ENCODE peak calls at places on chromosomes 5 and 9, in nine cellular contexts. H is iris pigment epithelial cell; F is SJSA1; A is colonic mucosa; Z is occipital lobe; G is CD4-positive, CD25-positive, alpha-beta regulatory T cell; R is mucosa of gallbladder; V is AG04450; K is tibial artery. Y is an unnamed sample.

GRCh38 chr5:80761966-80762365 is 107.2 kb upstream of the DHFR start:
- DNase-seq in H (peak; percentile 32), F (no peak), A (no peak), Z (no peak), G (no peak), R (no peak), V (no peak), K (no peak), Y (no peak)

GRCh38 chr5:172559004-172559932 is 81.8 kb upstream of the NEURL1B start:
- DNase-seq in H (peak; percentile 96), F (peak; percentile 78), A (peak; percentile 42), Z (peak; percentile 62), G (no peak), R (peak; percentile 72), V (peak; percentile 49), K (peak; percentile 38), Y (peak; percentile 97)

GRCh38 chr5:33631786-33632185 is 191.0 kb downstream of the TARS1 start:
- DNase-seq in H (peak; percentile 53), F (no peak), A (no peak), Z (no peak), G (no peak), R (no peak), V (no peak), K (no peak), Y (peak; percentile 43)

GRCh38 chr9:6441269-6441668 is 28.3 kb downstream of the UHRF2 start:
- DNase-seq in H (peak; percentile 37), F (no peak), A (no peak), Z (no peak), G (no peak), R (no peak), V (no peak), K (no peak), Y (no peak)

GRCh38 chr9:85716031-85716877 is 25.5 kb downstream of the AGTPBP1 start:
- DNase-seq in H (no peak), F (no peak), A (no peak), Z (no peak), G (no peak), R (no peak), V (no peak), K (no peak), Y (no peak)

GRCh38 chr9:35195683-35196082 is 33.9 kb downstream of the UNC13B start:
- DNase-seq in H (peak; percentile 71), F (no peak), A (no peak), Z (no peak), G (no peak), R (no peak), V (no peak), K (no peak), Y (peak; percentile 72)

GRCh38 chr5:17415282-17415681 is 82.7 kb upstream of the TAF11L2 start:
- DNase-seq in H (no peak), F (no peak), A (no peak), Z (no peak), G (no peak), R (no peak), V (no peak), K (no peak), Y (no peak)

GRCh38 chr5:176542135-176542595 is 5.0 kb upstream of the RNF44 start:
- DNase-seq in H (no peak), F (no peak), A (peak; percentile 84), Z (no peak), G (peak; percentile 81), R (no peak), V (no peak), K (no peak), Y (no peak)

GRCh38 chr5:25892251-25892650 is 1146.1 kb downstream of the CDH9 start:
- DNase-seq in H (no peak), F (no peak), A (no peak), Z (no peak), G (no peak), R (no peak), V (no peak), K (no peak), Y (no peak)

GRCh38 chr5:65076251-65076869 is 307.6 kb downstream of the CWC27 start:
- DNase-seq in H (peak; percentile 69), F (no peak), A (peak; percentile 38), Z (no peak), G (peak; percentile 95), R (peak; percentile 51), V (peak; percentile 16), K (peak; percentile 24), Y (peak; percentile 74)

GRCh38 chr9:128420651-128421473 is at the start of gene CERCAM:
- DNase-seq in H (peak; percentile 35), F (peak; percentile 59), A (peak; percentile 46), Z (peak; percentile 21), G (peak; percentile 18), R (peak; percentile 17), V (no peak), K (peak; percentile 38), Y (peak; percentile 31)

GRCh38 chr5:107384256-107384655 is 286.5 kb downstream of the EFNA5 start:
- DNase-seq in H (no peak), F (no peak), A (no peak), Z (no peak), G (no peak), R (no peak), V (no peak), K (no peak), Y (no peak)

GRCh38 chr5:58077387-58077786 is 382.5 kb downstream of the PLK2 start:
- DNase-seq in H (peak; percentile 31), F (no peak), A (no peak), Z (no peak), G (no peak), R (no peak), V (no peak), K (no peak), Y (peak; percentile 39)

GRCh38 chr9:119298076-119298853 is 71.0 kb downstream of the BRINP1 start:
- DNase-seq in H (no peak), F (no peak), A (no peak), Z (no peak), G (no peak), R (no peak), V (no peak), K (no peak), Y (no peak)

GRCh38 chr5:150112211-150113046 is 26.1 kb upstream of the CSF1R start:
- DNase-seq in H (peak; percentile 88), F (peak; percentile 95), A (peak; percentile 38), Z (no peak), G (no peak), R (peak; percentile 49), V (peak; percentile 32), K (peak; percentile 84), Y (peak; percentile 81)

GRCh38 chr9:19127881-19128719 is 808 bp upstream of the PLIN2 start:
- DNase-seq in H (peak; percentile 43), F (no peak), A (peak; percentile 50), Z (no peak), G (peak; percentile 61), R (peak; percentile 16), V (no peak), K (no peak), Y (peak; percentile 61)

GRCh38 chr9:89714316-89714715 is 109.5 kb downstream of the GADD45G start:
- DNase-seq in H (no peak), F (no peak), A (no peak), Z (no peak), G (no peak), R (no peak), V (no peak), K (no peak), Y (no peak)

GRCh38 chr9:121888438-121888775 is 204.7 kb downstream of the TTLL11 start:
- DNase-seq in H (peak; percentile 87), F (peak; percentile 50), A (no peak), Z (no peak), G (no peak), R (no peak), V (no peak), K (peak; percentile 45), Y (peak; percentile 89)

Y was measured in choroid plexus epithelial cell.